ENCODE peak calls at places on chromosomes 1 and 21, in six cellular contexts. F is body of pancreas, P is tibial nerve, G is lower lobe of right lung, K is spleen, V is SK-N-SH. I is an unnamed sample.

GRCh38 chr21:17798796-17799195 is 20.4 kb downstream of the C21orf91 start:
- DNase-seq in F (no peak), P (no peak), G (no peak), K (no peak), V (no peak), I (no peak)

GRCh38 chr21:32021319-32022027 is 148.7 kb downstream of the HUNK start:
- DNase-seq in F (peak; percentile 93), P (no peak), G (peak; percentile 51), K (no peak), V (peak; percentile 39), I (no peak)

GRCh38 chr1:208078752-208079151 is 165.4 kb downstream of the PLXNA2 start:
- DNase-seq in F (no peak), P (no peak), G (no peak), K (no peak), V (no peak), I (no peak)

GRCh38 chr1:25700626-25701025 is 84.0 kb downstream of the MAN1C1 start:
- DNase-seq in F (no peak), P (no peak), G (no peak), K (no peak), V (peak; percentile 68), I (no peak)

GRCh38 chr1:9618912-9619679 is 30.4 kb downstream of the TMEM201 start:
- DNase-seq in F (no peak), P (no peak), G (no peak), K (no peak), V (no peak), I (no peak)

GRCh38 chr1:83901547-83902155 is 97.3 kb downstream of the TTLL7 start:
- DNase-seq in F (peak; percentile 76), P (no peak), G (no peak), K (no peak), V (no peak), I (no peak)

GRCh38 chr1:51661081-51661518 is 44.2 kb downstream of the OSBPL9 start:
- DNase-seq in F (no peak), P (no peak), G (no peak), K (no peak), V (no peak), I (no peak)

GRCh38 chr1:24343412-24344089 is 24.4 kb downstream of the GRHL3 start:
- DNase-seq in F (no peak), P (no peak), G (no peak), K (no peak), V (no peak), I (no peak)

GRCh38 chr1:243559575-243560172 is 290.4 kb downstream of the AKT3 start:
- DNase-seq in F (no peak), P (no peak), G (no peak), K (no peak), V (no peak), I (no peak)

GRCh38 chr1:51924455-51924854 is 45.9 kb upstream of the NRDC start:
- DNase-seq in F (no peak), P (no peak), G (no peak), K (no peak), V (no peak), I (no peak)

GRCh38 chr21:45986316-45987051 is 4.9 kb downstream of the COL6A1 start:
- DNase-seq in F (no peak), P (no peak), G (no peak), K (peak; percentile 65), V (no peak), I (peak; percentile 53)

GRCh38 chr1:178543291-178543609 is 30.3 kb downstream of the TEX35 start:
- DNase-seq in F (no peak), P (no peak), G (no peak), K (no peak), V (no peak), I (no peak)

GRCh38 chr1:232767381-232768074 is 37.7 kb upstream of the MAP10 start:
- DNase-seq in F (peak; percentile 10), P (peak; percentile 74), G (peak; percentile 49), K (no peak), V (no peak), I (no peak)

GRCh38 chr1:29315876-29316275 is 79.6 kb downstream of the PTPRU start:
- DNase-seq in F (no peak), P (no peak), G (no peak), K (no peak), V (no peak), I (no peak)

GRCh38 chr1:38064232-38064903 is 17.8 kb upstream of the POU3F1 start:
- DNase-seq in F (no peak), P (no peak), G (no peak), K (no peak), V (no peak), I (no peak)

GRCh38 chr1:183301239-183301638 is 115.2 kb downstream of the LAMC2 start:
- DNase-seq in F (no peak), P (no peak), G (no peak), K (no peak), V (no peak), I (no peak)

GRCh38 chr1:6667139-6667538 is 34.5 kb downstream of the DNAJC11 start:
- DNase-seq in F (no peak), P (no peak), G (no peak), K (no peak), V (no peak), I (no peak)

GRCh38 chr21:45363921-45364463 is 41.0 kb upstream of the COL18A1 start:
- DNase-seq in F (peak; percentile 71), P (peak; percentile 86), G (peak; percentile 59), K (no peak), V (no peak), I (peak; percentile 86)

GRCh38 chr1:234737915-234738314 is 127.9 kb upstream of the IRF2BP2 start:
- DNase-seq in F (no peak), P (no peak), G (no peak), K (no peak), V (peak; percentile 63), I (no peak)

GRCh38 chr1:152497273-152497672 is 13.3 kb upstream of the LCE5A start:
- DNase-seq in F (no peak), P (no peak), G (no peak), K (no peak), V (no peak), I (no peak)

GRCh38 chr1:155218854-155219591 is 10.5 kb downstream of the MTX1 start:
- DNase-seq in F (peak; percentile 73), P (peak; percentile 84), G (no peak), K (no peak), V (peak; percentile 77), I (no peak)

GRCh38 chr1:40684669-40685068 is 6.8 kb upstream of the NFYC start:
- DNase-seq in F (no peak), P (no peak), G (no peak), K (no peak), V (no peak), I (no peak)

GRCh38 chr1:150473659-150474058 is 13.6 kb upstream of the TARS2 start:
- DNase-seq in F (no peak), P (peak; percentile 16), G (no peak), K (no peak), V (no peak), I (no peak)

GRCh38 chr1:74964508-74964907 is 169.7 kb upstream of the LHX8 start:
- DNase-seq in F (peak; percentile 58), P (peak; percentile 40), G (no peak), K (no peak), V (peak; percentile 56), I (no peak)

GRCh38 chr1:96997717-96998116 is 276.1 kb downstream of the PTBP2 start:
- DNase-seq in F (no peak), P (no peak), G (no peak), K (no peak), V (peak; percentile 64), I (no peak)

GRCh38 chr1:205037539-205037938 is 5.5 kb upstream of the CNTN2 start:
- DNase-seq in F (no peak), P (no peak), G (no peak), K (no peak), V (no peak), I (no peak)

GRCh38 chr1:33758698-33759097 is 105.2 kb upstream of the HMGB4 start:
- DNase-seq in F (peak; percentile 15), P (peak; percentile 16), G (no peak), K (no peak), V (no peak), I (no peak)

GRCh38 chr1:42931108-42931539 is 27.5 kb downstream of the SLC2A1 start:
- DNase-seq in F (peak; percentile 25), P (no peak), G (no peak), K (peak; percentile 88), V (peak; percentile 88), I (no peak)

GRCh38 chr1:61160526-61160925 is 78.2 kb downstream of the NFIA start:
- DNase-seq in F (no peak), P (no peak), G (no peak), K (no peak), V (no peak), I (no peak)

GRCh38 chr1:180953791-180954721 is 41.4 kb downstream of the KIAA1614 start:
- DNase-seq in F (peak; percentile 83), P (peak; percentile 25), G (peak; percentile 65), K (peak; percentile 87), V (peak; percentile 39), I (no peak)

GRCh38 chr1:209590405-209590804 is 6.9 kb downstream of the CAMK1G start:
- DNase-seq in F (peak; percentile 26), P (no peak), G (no peak), K (no peak), V (peak; percentile 72), I (no peak)

GRCh38 chr1:9711466-9712020 is 60.0 kb downstream of the PIK3CD start:
- DNase-seq in F (no peak), P (no peak), G (no peak), K (no peak), V (no peak), I (no peak)

GRCh38 chr1:14543191-14543849 is 55.2 kb upstream of the KAZN start:
- DNase-seq in F (no peak), P (no peak), G (no peak), K (no peak), V (no peak), I (no peak)

GRCh38 chr1:159211331-159212136 is 6.9 kb downstream of the ACKR1 start:
- DNase-seq in F (peak; percentile 49), P (peak; percentile 37), G (no peak), K (peak; percentile 81), V (peak; percentile 58), I (no peak)

GRCh38 chr1:8496473-8496872 is 178.6 kb downstream of the SLC45A1 start:
- DNase-seq in F (no peak), P (no peak), G (no peak), K (no peak), V (no peak), I (no peak)
- H3K36me3 ChIP-seq in F (peaks cover 12% of the 10 kb centered on the region), P (no peaks in the 10 kb centered on the region), G (peaks cover 52% of the 10 kb centered on the region), K (peaks cover 43% of the 10 kb centered on the region), V (peaks cover 10% of the 10 kb centered on the region), I (peaks cover 28% of the 10 kb centered on the region)

GRCh38 chr1:15637833-15638232 is 20.6 kb downstream of the DDI2 start:
- DNase-seq in F (no peak), P (no peak), G (no peak), K (no peak), V (no peak), I (no peak)
- H3K36me3 ChIP-seq in F (peaks cover 27% of the 10 kb centered on the region), P (peaks cover 19% of the 10 kb centered on the region), G (peaks cover 99% of the 10 kb centered on the region), K (peaks cover 100% of the 10 kb centered on the region), V (peaks cover 45% of the 10 kb centered on the region), I (peaks cover 84% of the 10 kb centered on the region)

GRCh38 chr1:3787745-3788605 is 8.3 kb downstream of the LRRC47 start:
- DNase-seq in F (no peak), P (no peak), G (no peak), K (no peak), V (no peak), I (no peak)
- H3K36me3 ChIP-seq in F (peaks cover 20% of the 10 kb centered on the region), P (peaks cover 12% of the 10 kb centered on the region), G (peaks cover 81% of the 10 kb centered on the region), K (peaks cover 99% of the 10 kb centered on the region), V (peaks cover 45% of the 10 kb centered on the region), I (peaks cover 41% of the 10 kb centered on the region)

GRCh38 chr21:33531007-33531406 is 10.9 kb downstream of the GART start:
- DNase-seq in F (no peak), P (no peak), G (no peak), K (no peak), V (no peak), I (no peak)
- H3K36me3 ChIP-seq in F (peaks cover 38% of the 10 kb centered on the region), P (peaks cover 21% of the 10 kb centered on the region), G (peaks cover 98% of the 10 kb centered on the region), K (peaks cover 100% of the 10 kb centered on the region), V (peaks cover 84% of the 10 kb centered on the region), I (peaks cover 100% of the 10 kb centered on the region)

I was measured in RWPE2.